ENCODE peak calls at places on chromosome 3, in five cellular contexts. One of them, this sample, is unnamed.
A peak's percentile ranks its signal among the peaks of the same experiment; 100 is the strongest.

GRCh38 chr3:87710511-87710910 is 348.3 kb downstream of the CGGBP1 start:
- DNase-seq in breast epithelium: no peak
- DNase-seq in uterus: no peak
- DNase-seq in A549: no peak
- DNase-seq in prostate gland: no peak
- DNase-seq in this sample: no peak

GRCh38 chr3:108103040-108103751 is 12.4 kb upstream of the CD47 start:
- DNase-seq in breast epithelium: no peak
- DNase-seq in uterus: no peak
- DNase-seq in A549: no peak
- DNase-seq in prostate gland: no peak
- DNase-seq in this sample: no peak

GRCh38 chr3:119469378-119470189 is 821 bp downstream of the POGLUT1 start:
- DNase-seq in breast epithelium: no peak
- DNase-seq in uterus: peak; percentile 20
- DNase-seq in A549: peak; percentile 37
- DNase-seq in prostate gland: no peak
- DNase-seq in this sample: no peak

GRCh38 chr3:151305778-151306157 is 10.9 kb downstream of the GPR87 start:
- DNase-seq in breast epithelium: no peak
- DNase-seq in uterus: no peak
- DNase-seq in A549: no peak
- DNase-seq in prostate gland: no peak
- DNase-seq in this sample: no peak

GRCh38 chr3:125142418-125142778 is 70.2 kb downstream of the SLC12A8 start:
- DNase-seq in breast epithelium: no peak
- DNase-seq in uterus: no peak
- DNase-seq in A549: no peak
- DNase-seq in prostate gland: no peak
- DNase-seq in this sample: no peak

GRCh38 chr3:156611870-156612494 is 57.1 kb upstream of the SSR3 start:
- DNase-seq in breast epithelium: no peak
- DNase-seq in uterus: no peak
- DNase-seq in A549: no peak
- DNase-seq in prostate gland: no peak
- DNase-seq in this sample: no peak

GRCh38 chr3:117122609-117123008 is 413.0 kb downstream of the TUSC7 start:
- DNase-seq in breast epithelium: no peak
- DNase-seq in uterus: no peak
- DNase-seq in A549: no peak
- DNase-seq in prostate gland: no peak
- DNase-seq in this sample: no peak

GRCh38 chr3:34077796-34078195 is 279.4 kb downstream of the PDCD6IP start:
- DNase-seq in breast epithelium: no peak
- DNase-seq in uterus: no peak
- DNase-seq in A549: no peak
- DNase-seq in prostate gland: no peak
- DNase-seq in this sample: no peak

GRCh38 chr3:113166357-113166718 is 45.0 kb upstream of the BOC start:
- DNase-seq in breast epithelium: no peak
- DNase-seq in uterus: no peak
- DNase-seq in A549: no peak
- DNase-seq in prostate gland: no peak
- DNase-seq in this sample: no peak

GRCh38 chr3:142318331-142318730 is 92.9 kb upstream of the GK5 start:
- DNase-seq in breast epithelium: no peak
- DNase-seq in uterus: no peak
- DNase-seq in A549: no peak
- DNase-seq in prostate gland: no peak
- DNase-seq in this sample: no peak

GRCh38 chr3:56989434-56990294 is 70.8 kb upstream of the SPATA12 start:
- DNase-seq in breast epithelium: no peak
- DNase-seq in uterus: peak; percentile 25
- DNase-seq in A549: no peak
- DNase-seq in prostate gland: no peak
- DNase-seq in this sample: peak; percentile 29

GRCh38 chr3:45677045-45677436 is 12.2 kb upstream of the SACM1L start:
- DNase-seq in breast epithelium: peak; percentile 79
- DNase-seq in uterus: peak; percentile 82
- DNase-seq in A549: peak; percentile 18
- DNase-seq in prostate gland: peak; percentile 89
- DNase-seq in this sample: peak; percentile 91

GRCh38 chr3:180875071-180875698 is 37.3 kb upstream of the FXR1 start:
- DNase-seq in breast epithelium: no peak
- DNase-seq in uterus: no peak
- DNase-seq in A549: no peak
- DNase-seq in prostate gland: no peak
- DNase-seq in this sample: no peak

GRCh38 chr3:180871901-180872300 is 40.6 kb upstream of the FXR1 start:
- DNase-seq in breast epithelium: no peak
- DNase-seq in uterus: no peak
- DNase-seq in A549: no peak
- DNase-seq in prostate gland: no peak
- DNase-seq in this sample: peak; percentile 59

GRCh38 chr3:180870008-180870733 is 42.3 kb upstream of the FXR1 start:
- DNase-seq in breast epithelium: no peak
- DNase-seq in uterus: peak; percentile 21
- DNase-seq in A549: no peak
- DNase-seq in prostate gland: no peak
- DNase-seq in this sample: peak; percentile 45
- TF ChIP-seq POLR2A in breast epithelium: no peak
- TF ChIP-seq POLR2A in uterus: no peak
- TF ChIP-seq POLR2A in A549: no peak
- TF ChIP-seq POLR2A in prostate gland: no peak
- TF ChIP-seq POLR2A in this sample: peak; percentile 53

DNA sequence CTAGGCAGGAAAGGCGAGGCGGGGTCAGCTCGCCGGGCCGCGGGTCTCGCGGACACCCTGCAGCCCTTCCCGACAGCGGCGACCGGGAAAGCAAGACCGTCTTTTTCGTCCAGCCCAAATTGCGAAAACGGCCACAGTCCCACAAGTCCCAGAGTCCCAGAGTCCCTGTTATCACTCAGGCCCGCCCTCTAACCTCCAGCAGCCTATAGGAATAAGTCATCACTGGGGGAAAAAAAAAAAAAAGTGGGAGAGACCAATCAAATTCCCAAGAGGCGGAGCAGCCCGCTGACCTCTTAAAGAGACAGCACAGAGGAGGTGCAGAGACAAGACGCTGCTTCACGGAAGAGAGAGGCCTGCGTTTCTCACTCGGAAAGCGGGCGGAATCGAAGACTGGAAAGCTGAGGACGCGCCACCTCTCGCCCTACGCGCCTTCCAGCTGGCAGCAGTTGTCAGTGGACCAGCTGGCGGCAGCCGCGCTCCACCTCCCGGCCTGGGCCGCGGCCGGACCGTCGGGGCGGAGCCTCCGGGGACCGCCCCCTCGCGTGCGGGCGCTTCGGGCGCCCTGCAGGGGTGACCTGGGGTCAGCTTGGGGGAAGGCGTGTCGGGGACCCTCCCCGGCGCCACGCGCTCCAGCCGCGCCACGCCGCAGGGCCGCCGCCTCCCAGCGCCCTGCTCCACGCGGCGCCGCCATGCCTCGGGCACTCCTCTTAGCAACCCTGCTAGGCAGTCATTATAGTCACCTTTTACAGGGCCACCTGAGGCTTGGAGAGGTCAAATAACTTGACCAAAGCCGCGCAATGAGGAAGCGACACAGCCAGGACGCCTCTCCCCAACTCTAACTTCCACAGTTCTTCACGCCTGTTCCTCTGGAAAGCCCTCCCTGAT is at the start of gene TPRA1:
- DNase-seq in breast epithelium: peak; percentile 94
- DNase-seq in uterus: peak; percentile 94
- DNase-seq in A549: peak; percentile 91
- DNase-seq in prostate gland: peak; percentile 92
- DNase-seq in this sample: peak; percentile 95
- TF ChIP-seq POLR2A in breast epithelium: no peak
- TF ChIP-seq POLR2A in uterus: peak; percentile 86
- TF ChIP-seq POLR2A in A549: peak; percentile 41
- TF ChIP-seq POLR2A in prostate gland: peak; percentile 62
- TF ChIP-seq POLR2A in this sample: peak; percentile 56

GRCh38 chr3:72811551-72811950 is 36.7 kb downstream of the SHQ1 start:
- DNase-seq in breast epithelium: no peak
- DNase-seq in uterus: no peak
- DNase-seq in A549: no peak
- DNase-seq in prostate gland: no peak
- DNase-seq in this sample: no peak

GRCh38 chr3:72810063-72810462 is 38.2 kb downstream of the SHQ1 start:
- DNase-seq in breast epithelium: no peak
- DNase-seq in uterus: no peak
- DNase-seq in A549: no peak
- DNase-seq in prostate gland: no peak
- DNase-seq in this sample: no peak

GRCh38 chr3:72814308-72814707 is 33.9 kb downstream of the SHQ1 start:
- DNase-seq in breast epithelium: no peak
- DNase-seq in uterus: no peak
- DNase-seq in A549: no peak
- DNase-seq in prostate gland: no peak
- DNase-seq in this sample: no peak

GRCh38 chr3:72810659-72811434 is 37.4 kb downstream of the SHQ1 start:
- DNase-seq in breast epithelium: no peak
- DNase-seq in uterus: no peak
- DNase-seq in A549: no peak
- DNase-seq in prostate gland: no peak
- DNase-seq in this sample: peak; percentile 13

GRCh38 chr3:72812201-72812600 is 36.0 kb downstream of the SHQ1 start:
- DNase-seq in breast epithelium: no peak
- DNase-seq in uterus: no peak
- DNase-seq in A549: no peak
- DNase-seq in prostate gland: no peak
- DNase-seq in this sample: no peak
- TF ChIP-seq POLR2A in breast epithelium: no peak
- TF ChIP-seq POLR2A in uterus: no peak
- TF ChIP-seq POLR2A in A549: no peak
- TF ChIP-seq POLR2A in prostate gland: no peak
- TF ChIP-seq POLR2A in this sample: no peak

GRCh38 chr3:122514123-122515019 is at the start of gene KPNA1:
- DNase-seq in breast epithelium: peak; percentile 78
- DNase-seq in uterus: peak; percentile 80
- DNase-seq in A549: peak; percentile 88
- DNase-seq in prostate gland: peak; percentile 76
- DNase-seq in this sample: peak; percentile 90
- TF ChIP-seq POLR2A in breast epithelium: peak; percentile 77
- TF ChIP-seq POLR2A in uterus: peak; percentile 85
- TF ChIP-seq POLR2A in A549: peak; percentile 93
- TF ChIP-seq POLR2A in prostate gland: peak; percentile 91
- TF ChIP-seq POLR2A in this sample: peak; percentile 99

DNA sequence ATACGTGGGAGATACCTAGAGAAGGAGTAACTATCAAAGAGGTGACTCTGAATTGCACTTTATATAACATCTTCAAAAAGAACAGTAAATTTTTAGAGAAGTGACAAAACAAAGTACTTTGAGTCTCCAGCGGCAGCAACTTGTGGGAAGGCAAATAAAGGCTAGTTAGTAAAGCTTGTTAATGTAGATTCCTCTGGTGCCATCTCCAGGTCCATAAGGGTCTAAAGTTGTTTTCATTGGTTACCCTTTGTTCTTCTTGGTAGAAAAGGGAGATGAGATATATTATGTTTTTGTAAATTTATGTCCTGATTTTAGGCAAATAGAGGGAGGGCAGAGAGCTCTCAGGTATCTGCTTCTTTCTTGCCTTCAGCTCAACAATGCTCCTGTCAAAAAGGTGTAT is 161.6 kb downstream of the MYRIP start:
- DNase-seq in breast epithelium: no peak
- DNase-seq in uterus: no peak
- DNase-seq in A549: no peak
- DNase-seq in prostate gland: no peak
- DNase-seq in this sample: no peak
- TF ChIP-seq POLR2A in breast epithelium: no peak
- TF ChIP-seq POLR2A in uterus: no peak
- TF ChIP-seq POLR2A in A549: no peak
- TF ChIP-seq POLR2A in prostate gland: no peak
- TF ChIP-seq POLR2A in this sample: no peak

GRCh38 chr3:129673897-129674797 is 67.7 kb upstream of the PLXND1 start:
- DNase-seq in breast epithelium: no peak
- DNase-seq in uterus: no peak
- DNase-seq in A549: no peak
- DNase-seq in prostate gland: no peak
- DNase-seq in this sample: no peak
- TF ChIP-seq POLR2A in breast epithelium: no peak
- TF ChIP-seq POLR2A in uterus: no peak
- TF ChIP-seq POLR2A in A549: no peak
- TF ChIP-seq POLR2A in prostate gland: no peak
- TF ChIP-seq POLR2A in this sample: no peak

GRCh38 chr3:39407773-39408492 is 1.4 kb downstream of the RPSA start:
- DNase-seq in breast epithelium: no peak
- DNase-seq in uterus: no peak
- DNase-seq in A549: no peak
- DNase-seq in prostate gland: no peak
- DNase-seq in this sample: no peak

GRCh38 chr3:39407259-39407629 is 724 bp downstream of the RPSA start:
- DNase-seq in breast epithelium: no peak
- DNase-seq in uterus: no peak
- DNase-seq in A549: no peak
- DNase-seq in prostate gland: no peak
- DNase-seq in this sample: no peak

GRCh38 chr3:39409514-39410136 is 3.1 kb downstream of the RPSA start:
- DNase-seq in breast epithelium: no peak
- DNase-seq in uterus: no peak
- DNase-seq in A549: no peak
- DNase-seq in prostate gland: no peak
- DNase-seq in this sample: no peak

GRCh38 chr3:39406368-39407258 is at the start of gene RPSA:
- DNase-seq in breast epithelium: peak; percentile 95
- DNase-seq in uterus: peak; percentile 95
- DNase-seq in A549: peak; percentile 94
- DNase-seq in prostate gland: peak; percentile 96
- DNase-seq in this sample: peak; percentile 93

DNA sequence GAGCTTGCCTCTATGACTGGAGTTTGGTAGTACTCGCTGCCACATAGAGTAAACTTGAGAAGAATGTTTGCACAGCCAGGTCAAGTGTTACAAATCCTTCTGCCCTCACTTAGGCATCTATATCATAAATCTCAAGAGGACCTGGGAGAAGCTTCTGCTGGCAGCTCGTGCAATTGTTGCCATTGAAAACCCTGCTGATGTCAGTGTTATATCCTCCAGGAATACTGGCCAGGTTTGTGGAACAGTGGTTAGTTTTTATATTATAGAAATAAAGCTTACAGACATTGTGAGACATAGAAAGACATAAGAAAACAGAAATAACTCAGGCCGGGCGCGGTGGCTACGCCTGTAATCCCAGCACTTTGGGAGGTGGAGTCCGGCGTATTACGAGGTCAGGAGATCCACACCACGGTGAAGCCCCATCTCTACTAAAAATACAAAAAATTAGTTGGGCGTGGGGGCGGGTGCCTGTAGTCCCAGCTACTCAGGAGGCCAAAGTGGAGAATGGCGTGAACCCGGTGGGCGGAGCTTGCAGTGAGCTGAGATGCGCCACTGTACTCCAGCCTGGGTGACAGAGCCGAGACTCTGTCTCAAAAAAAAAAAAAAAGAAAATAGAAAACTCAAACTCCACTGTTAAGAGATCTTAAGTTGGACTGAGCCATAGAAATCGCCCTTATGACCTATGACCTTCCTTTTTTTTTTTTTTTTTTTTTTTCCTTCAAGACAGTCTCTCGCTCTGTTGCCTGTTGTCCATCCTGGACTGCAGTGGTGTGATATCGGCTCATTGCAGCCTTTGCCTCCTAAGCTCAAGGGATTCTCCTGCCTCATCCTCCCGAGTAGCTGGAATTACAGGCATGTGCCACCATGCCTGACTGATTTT is 2.2 kb downstream of the RPSA start:
- DNase-seq in breast epithelium: no peak
- DNase-seq in uterus: no peak
- DNase-seq in A549: no peak
- DNase-seq in prostate gland: no peak
- DNase-seq in this sample: no peak
- TF ChIP-seq POLR2A in breast epithelium: no peak
- TF ChIP-seq POLR2A in uterus: no peak
- TF ChIP-seq POLR2A in A549: no peak
- TF ChIP-seq POLR2A in prostate gland: no peak
- TF ChIP-seq POLR2A in this sample: no peak

This sample was measured in gastrocnemius medialis.